ENCODE peak calls at places on chromosomes 11 and 22, in eight cellular contexts. V, Y, M, Z, T, Q, W and N are unnamed samples.

GRCh38 chr11:33844236-33844635 is 47.6 kb downstream of the LMO2 start:
- DNase-seq in Q (no peak), Y (no peak), V (no peak), T (no peak), M (no peak), Z (no peak), W (no peak), N (no peak)

GRCh38 chr11:74672332-74672955 is 58.8 kb downstream of the CHRDL2 start:
- DNase-seq in T (peak), Z (no peak), Q (no peak), M (no peak), Y (no peak), V (no peak), W (no peak), N (no peak)

GRCh38 chr22:42283288-42284229 is 13.1 kb upstream of the TCF20 start:
- DNase-seq in Q (no peak), W (no peak), V (no peak), M (no peak), T (no peak), Z (no peak), Y (peak), N (no peak)

GRCh38 chr22:28505416-28506156 is 174.1 kb downstream of the TTC28 start:
- DNase-seq in Q (no peak), Y (peak), M (no peak), V (no peak), Z (no peak), T (no peak), W (no peak), N (no peak)

GRCh38 chr11:122690292-122690691 is 34.8 kb downstream of the UBASH3B start:
- DNase-seq in M (no peak), W (no peak), Z (no peak), T (no peak), Y (no peak), Q (no peak), V (no peak), N (no peak)

GRCh38 chr11:126459691-126460404 is 104.4 kb downstream of the ST3GAL4 start:
- DNase-seq in W (no peak), Y (no peak), Q (no peak), M (no peak), Z (peak), T (no peak), V (peak), N (peak)

GRCh38 chr11:119484741-119485605 is 62.0 kb upstream of the THY1 start:
- DNase-seq in M (no peak), Z (no peak), V (no peak), Q (no peak), Y (peak), W (no peak), T (peak), N (no peak)

GRCh38 chr22:49097171-49097925 is 730.3 kb downstream of the BRD1 start:
- DNase-seq in Q (no peak), M (no peak), V (no peak), Y (no peak), T (no peak), Z (no peak), W (no peak), N (no peak)

GRCh38 chr22:37244114-37244921 is at the start of gene RAC2:
- DNase-seq in W (peak), Z (peak), Q (peak), T (no peak), M (no peak), Y (peak), V (peak), N (peak)

GRCh38 chr11:68212421-68213134 is 518 bp downstream of the KMT5B start:
- DNase-seq in Y (peak), T (no peak), Z (peak), V (peak), Q (peak), M (peak), W (peak), N (peak)

GRCh38 chr11:117966908-117967307 is 19.3 kb upstream of the IL10RA start:
- DNase-seq in Y (no peak), Q (no peak), V (no peak), W (no peak), M (no peak), T (no peak), Z (no peak), N (no peak)

GRCh38 chr11:67356551-67356866 is 3.2 kb upstream of the POLD4 start:
- DNase-seq in T (no peak), V (no peak), Q (no peak), W (no peak), Z (no peak), Y (no peak), M (no peak), N (no peak)

GRCh38 chr11:115476463-115477286 is 27.5 kb downstream of the CADM1 start:
- DNase-seq in Q (no peak), Y (no peak), T (no peak), M (no peak), Z (no peak), W (no peak), V (no peak), N (no peak)

GRCh38 chr11:121814962-121815361 is 301.1 kb downstream of the BLID start:
- DNase-seq in T (no peak), Y (no peak), Z (peak), Q (peak), V (no peak), M (no peak), W (no peak), N (no peak)

GRCh38 chr22:21947040-21948014 is 5.3 kb downstream of the PPM1F start:
- DNase-seq in Y (no peak), W (peak), T (no peak), Q (no peak), Z (peak), V (peak), M (no peak), N (peak)

GRCh38 chr11:70611166-70611565 is 212.8 kb downstream of the CTTN start:
- DNase-seq in Y (no peak), M (no peak), W (no peak), Z (no peak), T (no peak), V (no peak), Q (no peak), N (no peak)

GRCh38 chr11:75380245-75380644 is 19.1 kb upstream of the RPS3 start:
- DNase-seq in V (no peak), Q (no peak), Z (no peak), Y (no peak), T (no peak), W (no peak), M (no peak), N (no peak)

GRCh38 chr11:35116245-35116644 is 22.7 kb upstream of the CD44 start:
- DNase-seq in V (no peak), Z (peak), M (no peak), W (no peak), Q (peak), T (no peak), Y (no peak), N (peak)

GRCh38 chr11:64809781-64810241 is 540 bp downstream of the MEN1 start:
- DNase-seq in Y (peak), V (no peak), M (peak), T (no peak), W (no peak), Q (peak), Z (no peak), N (peak)

GRCh38 chr11:33912405-33913361 is 20.8 kb upstream of the LMO2 start:
- DNase-seq in Z (peak), V (peak), Q (peak), W (no peak), Y (no peak), M (peak), T (no peak), N (peak)

GRCh38 chr11:104918113-104918824 is 20.0 kb upstream of the CASP12 start:
- DNase-seq in W (peak), M (no peak), Z (peak), T (no peak), Q (no peak), Y (no peak), V (peak), N (peak)

GRCh38 chr11:45517171-45517770 is 148.2 kb downstream of the CHST1 start:
- DNase-seq in Q (no peak), V (no peak), M (no peak), W (no peak), Y (no peak), Z (no peak), T (no peak), N (no peak)

GRCh38 chr11:75313457-75314272 is 37.8 kb downstream of the ARRB1 start:
- DNase-seq in V (peak), Y (no peak), W (peak), M (no peak), Q (no peak), Z (peak), T (no peak), N (peak)

GRCh38 chr11:44899959-44900358 is 50.7 kb downstream of the TP53I11 start:
- DNase-seq in W (peak), Y (peak), M (peak), V (peak), Q (peak), Z (peak), T (no peak), N (peak)

GRCh38 chr22:42473484-42474193 is 41.4 kb upstream of the NFAM1 start:
- DNase-seq in W (peak), Y (no peak), V (peak), M (peak), Z (peak), Q (peak), T (no peak), N (peak)

GRCh38 chr11:93348931-93349330 is 18.4 kb downstream of the DEUP1 start:
- DNase-seq in Y (no peak), W (no peak), M (no peak), Z (no peak), Q (no peak), T (no peak), V (no peak), N (no peak)

GRCh38 chr11:124633355-124633754 is 10.7 kb downstream of the TBRG1 start:
- DNase-seq in V (peak), Y (no peak), T (no peak), M (peak), W (peak), Z (peak), Q (peak), N (peak)

GRCh38 chr11:62504158-62504973 is 42.2 kb downstream of the AHNAK start:
- DNase-seq in V (no peak), M (no peak), W (no peak), T (no peak), Y (peak), Z (no peak), Q (no peak), N (no peak)

GRCh38 chr11:11430431-11430830 is 77.4 kb upstream of the CSNK2A3 start:
- DNase-seq in Q (no peak), Y (no peak), Z (no peak), V (no peak), T (no peak), M (no peak), W (no peak), N (no peak)

GRCh38 chr11:15730617-15731385 is 616.1 kb downstream of the INSC start:
- DNase-seq in Z (no peak), M (no peak), Q (no peak), W (no peak), Y (no peak), T (no peak), V (no peak), N (no peak)

GRCh38 chr11:22466809-22467208 is 128.6 kb downstream of the SLC17A6 start:
- DNase-seq in W (no peak), Q (peak), Y (no peak), M (no peak), V (peak), Z (peak), T (no peak), N (peak)

GRCh38 chr11:71343828-71344400 is 91.5 kb upstream of the SHANK2 start:
- DNase-seq in W (no peak), Y (no peak), T (no peak), V (no peak), Z (no peak), M (no peak), Q (no peak), N (no peak)

GRCh38 chr11:128713595-128713994 is 19.7 kb downstream of the FLI1 start:
- DNase-seq in Q (no peak), Y (no peak), V (no peak), Z (no peak), W (no peak), M (no peak), T (no peak), N (no peak)

GRCh38 chr22:25362215-25362882 is 142.9 kb downstream of the CRYBB2 start:
- DNase-seq in W (peak), V (peak), Q (peak), M (peak), Z (peak), Y (peak), T (peak), N (peak)

GRCh38 chr22:21624120-21624879 is 5.5 kb downstream of the YDJC start:
- DNase-seq in Y (peak), Z (peak), T (no peak), M (no peak), Q (no peak), W (no peak), V (peak), N (peak)

GRCh38 chr11:15232496-15232895 is 117.8 kb downstream of the INSC start:
- DNase-seq in T (no peak), Z (no peak), W (no peak), Y (no peak), Q (no peak), V (no peak), M (no peak), N (no peak)

GRCh38 chr22:19880786-19881569 is 26.3 kb upstream of the GNB1L start:
- DNase-seq in Z (peak), Q (peak), T (no peak), Y (peak), M (peak), V (peak), W (peak), N (peak)

GRCh38 chr11:126186708-126187481 is 24.6 kb downstream of the RPUSD4 start:
- DNase-seq in Y (no peak), W (no peak), V (peak), Q (no peak), M (no peak), Z (no peak), T (no peak), N (no peak)

GRCh38 chr11:134367781-134368180 is 36.0 kb downstream of the GLB1L2 start:
- DNase-seq in Q (no peak), Y (no peak), Z (no peak), M (no peak), T (no peak), W (no peak), V (no peak), N (no peak)

DNA sequence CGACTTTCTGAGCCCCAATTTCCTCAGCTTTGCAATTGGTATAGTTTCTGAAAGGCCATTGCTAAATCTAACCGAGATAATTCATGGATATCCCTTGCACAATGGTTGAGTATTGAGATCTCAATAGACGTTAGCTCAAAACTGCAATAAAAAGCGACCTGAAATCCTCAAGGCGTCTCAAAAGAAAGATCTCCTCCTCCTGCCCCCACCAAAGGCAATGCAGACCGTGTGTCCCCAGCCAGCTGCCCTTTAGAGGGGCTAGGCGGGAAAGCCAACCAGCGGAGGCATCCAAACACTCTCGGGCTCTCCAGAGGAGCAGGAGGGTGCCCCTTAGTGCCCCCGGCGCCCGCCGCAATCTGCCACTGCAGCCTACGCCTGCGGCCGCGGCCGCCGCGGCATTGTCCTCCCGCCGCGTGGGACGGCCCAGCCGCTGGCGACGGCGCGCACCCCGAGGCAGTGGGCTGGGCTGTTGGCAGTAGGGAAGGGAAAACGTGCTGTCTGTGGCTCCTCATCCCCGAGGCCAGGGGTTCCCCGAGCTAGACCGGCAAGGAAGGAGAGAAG is 1.4 kb upstream of the SLC6A5 start:
- DNase-seq in M (no peak), V (no peak), Z (no peak), T (no peak), Q (no peak), Y (no peak), W (no peak), N (no peak)
- TF ChIP-seq CTCF in M (no peak), V (no peak), Z (no peak), T (no peak), Q (no peak), Y (no peak), W (no peak), N (no peak)

GRCh38 chr22:16721969-16722368 is 103.2 kb downstream of the XKR3 start:
- DNase-seq in Q (no peak), V (no peak), W (no peak), T (no peak), M (no peak), Y (no peak), Z (no peak), N (no peak)
- TF ChIP-seq CTCF in Q (no peak), V (no peak), W (no peak), T (no peak), M (no peak), Y (no peak), Z (no peak), N (no peak)

GRCh38 chr11:20057055-20057943 is 103.0 kb downstream of the DBX1 start:
- DNase-seq in Z (peak), W (no peak), V (peak), T (peak), M (no peak), Q (peak), Y (no peak), N (peak)
- TF ChIP-seq CTCF in Z (no peak), W (no peak), V (no peak), T (no peak), M (no peak), Q (no peak), Y (no peak), N (no peak)

DNA sequence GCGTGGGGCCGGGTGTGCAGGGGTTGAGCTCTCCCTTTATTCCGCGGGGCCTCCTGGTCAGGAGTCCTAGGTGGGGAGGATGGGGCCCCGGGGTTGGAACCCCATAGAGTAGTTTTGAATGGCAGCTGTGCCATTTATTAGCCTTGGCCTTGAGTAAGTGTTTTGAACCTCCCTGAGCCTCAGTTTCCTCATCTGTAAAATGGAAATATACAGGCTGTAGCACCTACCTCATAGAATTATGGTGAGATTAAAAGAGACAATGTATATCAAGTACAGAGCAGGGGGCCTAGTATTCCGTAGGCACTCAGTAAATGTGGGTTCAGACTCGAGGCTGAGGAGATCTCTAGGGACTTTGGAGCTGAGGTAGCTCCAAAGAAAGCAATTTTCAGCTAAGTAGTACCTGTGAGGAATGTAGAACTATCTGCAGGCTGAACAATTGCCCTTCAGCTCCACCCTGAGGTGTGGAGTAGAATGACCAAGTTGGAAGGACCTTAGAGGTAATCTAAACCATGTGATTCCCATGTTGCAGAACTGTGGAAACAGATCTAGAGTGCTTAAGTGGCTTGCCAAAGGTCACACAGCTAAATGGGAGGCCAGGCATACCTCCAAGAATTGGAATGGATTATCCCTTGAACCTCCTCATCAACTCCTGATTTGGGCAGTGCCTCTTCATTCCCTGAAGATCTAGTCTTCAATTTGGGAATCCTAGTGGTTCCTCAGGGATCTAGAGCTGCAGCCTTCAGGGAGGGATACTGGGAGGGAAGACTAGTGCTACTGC is 675 bp downstream of the PGAP2 start:
- DNase-seq in W (peak), V (peak), M (peak), Y (no peak), T (no peak), Q (peak), Z (peak), N (peak)
- TF ChIP-seq CTCF in W (peak), V (peak), M (peak), Y (peak), T (no peak), Q (peak), Z (peak), N (peak)

GRCh38 chr11:69588270-69588669 is 52.7 kb upstream of the CCND1 start:
- DNase-seq in T (no peak), V (peak), W (peak), Z (peak), Q (peak), M (peak), Y (no peak), N (peak)
- TF ChIP-seq CTCF in T (no peak), V (peak), W (peak), Z (peak), Q (no peak), M (no peak), Y (no peak), N (peak)

DNA sequence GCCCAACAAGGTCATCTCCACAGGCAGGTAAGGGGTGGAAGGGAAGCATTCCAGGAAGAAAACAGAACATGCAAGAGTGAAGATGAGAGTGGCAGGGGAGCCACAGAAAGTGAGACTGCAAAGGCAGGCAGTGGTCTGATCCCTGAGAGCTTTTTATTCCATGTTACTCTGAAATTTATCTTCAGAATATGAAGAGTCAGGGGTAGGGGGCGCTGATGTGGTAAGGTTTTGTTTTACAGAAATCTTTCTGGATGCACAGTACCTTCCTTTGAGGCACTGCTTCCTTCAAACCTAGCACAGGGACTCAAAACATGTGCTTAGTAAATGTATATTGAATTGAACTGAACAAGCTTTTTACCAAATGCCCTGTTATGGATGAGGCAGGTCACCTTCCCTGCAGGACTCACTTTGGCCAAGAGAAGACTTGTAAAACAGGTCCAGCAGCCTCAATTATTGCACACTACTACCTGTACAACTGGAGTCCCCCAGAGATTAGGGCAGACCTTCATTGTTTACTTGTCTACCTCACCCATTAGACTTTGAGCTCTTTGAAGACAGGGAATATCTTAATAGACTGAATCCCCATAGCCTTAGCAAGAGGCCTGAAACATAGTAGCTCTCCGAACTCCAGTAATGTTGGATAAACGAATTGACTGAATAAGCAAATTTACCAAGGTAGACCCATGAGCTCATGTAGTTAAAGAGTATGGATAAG is 2.2 kb downstream of the PAK1 start:
- DNase-seq in Q (no peak), Y (peak), V (no peak), T (no peak), Z (no peak), W (no peak), M (peak), N (no peak)
- TF ChIP-seq CTCF in Q (no peak), Y (peak), V (no peak), T (no peak), Z (peak), W (peak), M (peak), N (peak)